ENCODE peak calls at places on chromosomes 11 and 22, in five cellular contexts. Y is SK-N-SH, H is A549, X is GM12878, F is HepG2. A is an unnamed sample.

GRCh38 chr22:19168088-19168890 is 10.2 kb downstream of the SLC25A1 start:
- DNase-seq in Y (no peak), H (no peak), X (no peak), F (no peak), A (no peak)

GRCh38 chr22:49824185-49824925 is 3.3 kb downstream of the BRD1 start:
- DNase-seq in Y (no peak), H (no peak), X (no peak), F (no peak), A (no peak)

GRCh38 chr22:46622081-46622521 is 1.9 kb downstream of the GRAMD4 start:
- DNase-seq in Y (peak), H (no peak), X (no peak), F (no peak), A (no peak)

GRCh38 chr22:37098976-37099577 is 10.4 kb downstream of the TMPRSS6 start:
- DNase-seq in Y (no peak), H (no peak), X (no peak), F (no peak), A (no peak)

GRCh38 chr11:77724639-77725038 is 87.0 kb upstream of the CLNS1A start:
- DNase-seq in Y (no peak), H (no peak), X (no peak), F (no peak), A (no peak)

GRCh38 chr11:16291729-16292128 is 64.6 kb downstream of the SOX6 start:
- DNase-seq in Y (no peak), H (no peak), X (no peak), F (no peak), A (no peak)

GRCh38 chr11:77287615-77288273 is 13.7 kb downstream of the GDPD4 start:
- DNase-seq in Y (no peak), H (no peak), X (no peak), F (no peak), A (no peak)

GRCh38 chr22:49371325-49372110 is 456.2 kb downstream of the BRD1 start:
- DNase-seq in Y (no peak), H (no peak), X (no peak), F (no peak), A (no peak)

GRCh38 chr11:36792870-36793541 is 195.0 kb upstream of the RAG2 start:
- DNase-seq in Y (no peak), H (no peak), X (no peak), F (no peak), A (peak)

GRCh38 chr11:2303627-2304155 is 1.9 kb downstream of the TSPAN32 start:
- DNase-seq in Y (peak), H (no peak), X (no peak), F (no peak), A (no peak)

GRCh38 chr11:8649361-8649760 is 33.1 kb downstream of the TRIM66 start:
- DNase-seq in Y (no peak), H (no peak), X (no peak), F (no peak), A (no peak)

GRCh38 chr11:68399916-68400315 is 60.6 kb upstream of the PPP6R3 start:
- DNase-seq in Y (no peak), H (no peak), X (no peak), F (no peak), A (no peak)

GRCh38 chr11:134332189-134332631 is 422 bp downstream of the GLB1L2 start:
- DNase-seq in Y (peak), H (no peak), X (no peak), F (no peak), A (peak)

GRCh38 chr11:12914401-12914912 is 94.7 kb upstream of the RASSF10 start:
- DNase-seq in Y (peak), H (peak), X (no peak), F (no peak), A (peak)

GRCh38 chr22:50082197-50082715 is 3.0 kb downstream of the MLC1 start:
- DNase-seq in Y (peak), H (no peak), X (no peak), F (no peak), A (no peak)

GRCh38 chr22:30089655-30089974 is 9.4 kb downstream of the HORMAD2 start:
- DNase-seq in Y (no peak), H (no peak), X (no peak), F (no peak), A (no peak)

GRCh38 chr11:104572279-104572678 is 326.0 kb downstream of the CASP12 start:
- DNase-seq in Y (no peak), H (no peak), X (no peak), F (no peak), A (no peak)

GRCh38 chr11:329886-330253 is 9.2 kb upstream of the IFITM3 start:
- DNase-seq in Y (no peak), H (no peak), X (no peak), F (no peak), A (no peak)

GRCh38 chr11:326592-326841 is 5.9 kb upstream of the IFITM3 start:
- DNase-seq in Y (peak), H (no peak), X (no peak), F (no peak), A (no peak)

GRCh38 chr11:327581-327923 is 6.9 kb upstream of the IFITM3 start:
- DNase-seq in Y (no peak), H (no peak), X (no peak), F (no peak), A (no peak)

GRCh38 chr11:326842-327580 is 6.4 kb upstream of the IFITM3 start:
- DNase-seq in Y (peak), H (no peak), X (peak), F (peak), A (no peak)

GRCh38 chr11:328012-328411 is 7.4 kb upstream of the IFITM3 start:
- DNase-seq in Y (no peak), H (no peak), X (no peak), F (no peak), A (no peak)
- TF ChIP-seq RFX5 in Y (no peak), H (no peak), X (no peak), F (no peak), A (no peak)

GRCh38 chr11:58354727-58355126 is 4.1 kb downstream of the OR5B17 start:
- DNase-seq in Y (no peak), H (no peak), X (no peak), F (no peak), A (no peak)

DNA sequence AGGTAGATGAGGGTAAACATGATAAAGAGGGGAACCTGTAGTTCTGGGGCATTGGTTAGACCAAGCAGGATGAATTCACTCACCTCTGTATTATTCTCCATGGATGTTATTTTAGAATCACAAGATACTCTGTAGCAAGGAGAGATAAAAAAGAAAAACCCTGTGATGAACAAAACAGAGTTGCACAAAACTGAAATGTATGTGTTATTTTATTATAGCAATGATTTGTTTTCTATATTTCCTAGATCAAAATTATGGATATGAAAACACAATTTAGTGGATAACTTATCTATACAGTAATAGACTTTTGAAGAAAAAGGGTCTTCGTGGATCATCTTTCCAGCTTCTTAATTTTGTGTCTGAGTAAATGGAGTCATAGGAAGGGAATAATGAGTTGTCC is at the start of gene OR5B17:
- DNase-seq in Y (no peak), H (no peak), X (no peak), F (no peak), A (no peak)
- TF ChIP-seq RFX5 in Y (no peak), H (no peak), X (no peak), F (no peak), A (no peak)

DNA sequence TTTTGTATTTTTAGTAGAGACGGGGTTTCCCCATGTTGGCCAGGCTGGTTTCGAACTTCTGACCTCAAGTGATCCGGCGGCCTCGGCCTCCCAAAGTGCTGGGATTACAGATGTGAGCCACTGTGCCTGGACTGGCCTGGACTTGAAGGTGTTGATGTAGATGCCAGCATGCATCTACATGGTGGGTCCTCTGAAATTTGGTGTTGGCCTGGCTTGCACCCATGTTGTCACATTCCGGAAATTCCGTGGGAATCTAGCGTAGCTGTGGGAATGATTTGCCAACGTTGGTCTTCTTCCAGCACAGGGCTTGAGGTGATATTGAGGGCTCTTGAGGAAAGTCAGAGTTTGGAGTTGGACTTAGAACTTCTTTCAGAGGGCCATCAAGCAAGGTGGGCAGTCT is 6.5 kb downstream of the PACS1 start:
- DNase-seq in Y (no peak), H (no peak), X (no peak), F (no peak), A (no peak)
- TF ChIP-seq RFX5 in Y (no peak), H (no peak), X (no peak), F (no peak), A (no peak)

GRCh38 chr11:26324270-26324669 is 7.7 kb upstream of the ANO3 start:
- DNase-seq in Y (no peak), H (no peak), X (no peak), F (no peak), A (no peak)

GRCh38 chr11:26319906-26320305 is 12.0 kb upstream of the ANO3 start:
- DNase-seq in Y (no peak), H (no peak), X (no peak), F (no peak), A (no peak)

GRCh38 chr11:26322335-26323067 is 9.4 kb upstream of the ANO3 start:
- DNase-seq in Y (no peak), H (no peak), X (no peak), F (no peak), A (no peak)

GRCh38 chr11:26326793-26327400 is 5.0 kb upstream of the ANO3 start:
- DNase-seq in Y (no peak), H (no peak), X (no peak), F (no peak), A (no peak)

DNA sequence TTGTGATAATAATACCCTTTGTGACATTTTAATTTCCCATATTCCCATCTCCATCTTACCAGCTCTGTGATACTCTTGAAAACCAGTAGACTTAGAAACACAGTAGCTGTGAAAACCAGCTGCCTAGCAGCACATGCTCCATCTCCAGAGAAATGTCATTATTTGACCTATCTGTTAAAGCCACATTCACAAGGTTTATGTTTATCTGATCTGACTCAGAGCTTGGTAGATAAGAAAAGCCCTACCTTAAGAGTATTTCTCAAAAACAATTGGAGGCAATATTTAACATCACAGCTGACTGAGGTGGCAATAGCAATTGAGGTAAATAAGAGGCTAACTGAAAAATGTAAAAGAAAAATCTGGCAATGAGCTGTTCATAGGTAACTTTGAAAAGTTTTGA is 8.1 kb upstream of the ANO3 start:
- DNase-seq in Y (no peak), H (no peak), X (no peak), F (no peak), A (no peak)
- TF ChIP-seq RFX5 in Y (no peak), H (no peak), X (no peak), F (no peak), A (no peak)

DNA sequence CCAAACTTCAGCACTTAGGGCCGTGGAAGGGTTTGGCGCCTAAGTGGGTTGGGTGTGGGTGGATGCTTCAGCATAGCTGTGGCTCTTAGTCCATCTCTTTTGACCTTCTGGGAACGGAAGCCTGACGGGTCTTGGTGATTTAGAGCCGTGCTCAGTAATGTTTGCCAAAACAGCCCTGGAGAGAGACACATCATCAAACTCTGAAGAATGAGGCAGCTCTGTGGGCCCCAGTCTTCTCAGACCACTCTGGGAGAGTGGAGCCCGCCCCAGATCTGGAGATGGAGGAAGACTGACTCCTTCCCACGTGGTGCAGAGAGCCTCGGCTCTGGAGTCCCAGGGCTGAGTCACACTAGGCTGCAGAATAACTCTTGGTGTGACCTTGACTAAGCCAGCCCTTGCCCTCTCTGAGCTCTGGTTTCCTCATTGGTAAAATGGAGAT is 168.9 kb downstream of the C11orf91 start:
- DNase-seq in Y (no peak), H (no peak), X (no peak), F (no peak), A (no peak)
- TF ChIP-seq RFX5 in Y (no peak), H (no peak), X (no peak), F (no peak), A (no peak)

GRCh38 chr11:19110290-19110689 is 6.7 kb upstream of the ZDHHC13 start:
- DNase-seq in Y (no peak), H (no peak), X (no peak), F (no peak), A (no peak)
- TF ChIP-seq RFX5 in Y (no peak), H (no peak), X (no peak), F (no peak), A (no peak)

A was measured in H1.